ENCODE peak calls at places on chromosome 10, in eight cellular contexts. G, Z, I, C, T, W, H and S are unnamed samples.

GRCh38 chr10:76729804-76730203 is 907.8 kb downstream of the KCNMA1 start:
- DNase-seq in G (no peak), T (no peak), I (no peak), Z (no peak), C (no peak), H (no peak), W (no peak), S (no peak)

GRCh38 chr10:110379831-110380230 is 75.1 kb upstream of the SMNDC1 start:
- DNase-seq in H (no peak), Z (no peak), C (no peak), W (no peak), T (no peak), I (no peak), G (no peak), S (no peak)

GRCh38 chr10:86753638-86754434 is 2.6 kb upstream of the BMPR1A start:
- DNase-seq in T (no peak), C (no peak), I (no peak), W (no peak), H (no peak), G (no peak), Z (no peak), S (no peak)

GRCh38 chr10:128701837-128702236 is 575.6 kb upstream of the MKI67 start:
- DNase-seq in I (no peak), G (no peak), W (no peak), T (no peak), H (no peak), Z (no peak), C (no peak), S (no peak)

GRCh38 chr10:116861796-116862195 is 12.5 kb downstream of the ENO4 start:
- DNase-seq in T (no peak), I (peak; percentile 90), G (no peak), C (no peak), H (no peak), Z (no peak), W (no peak), S (no peak)

GRCh38 chr10:82234173-82234572 is 359.2 kb downstream of the NRG3 start:
- DNase-seq in T (no peak), G (no peak), I (no peak), C (no peak), W (no peak), H (no peak), Z (no peak), S (no peak)

GRCh38 chr10:103812431-103812830 is 42.9 kb downstream of the SH3PXD2A start:
- DNase-seq in C (no peak), H (no peak), T (peak; percentile 37), I (peak; percentile 42), Z (no peak), W (no peak), G (no peak), S (no peak)

GRCh38 chr10:51341216-51341615 is 266.9 kb downstream of the PRKG1 start:
- DNase-seq in Z (peak; percentile 10), I (no peak), H (no peak), G (no peak), C (no peak), T (no peak), W (no peak), S (no peak)

GRCh38 chr10:99926925-99927718 is 82.6 kb downstream of the DNMBP start:
- DNase-seq in G (no peak), C (no peak), H (no peak), T (peak; percentile 76), W (no peak), I (peak; percentile 35), Z (peak; percentile 53), S (no peak)

GRCh38 chr10:36281871-36282331 is 639.8 kb upstream of the FZD8 start:
- DNase-seq in Z (no peak), W (no peak), H (no peak), C (no peak), T (no peak), G (no peak), I (no peak), S (no peak)

GRCh38 chr10:83538047-83538446 is 601.3 kb upstream of the GHITM start:
- DNase-seq in G (no peak), I (no peak), C (no peak), W (no peak), H (no peak), T (no peak), Z (no peak), S (no peak)

GRCh38 chr10:74058071-74058470 is 60.2 kb downstream of the VCL start:
- DNase-seq in Z (no peak), G (no peak), T (no peak), C (no peak), W (no peak), I (no peak), H (no peak), S (no peak)

GRCh38 chr10:122740640-122741039 is 41.0 kb upstream of the C10orf120 start:
- DNase-seq in C (no peak), G (no peak), T (no peak), H (no peak), W (no peak), Z (peak; percentile 18), I (no peak), S (no peak)

GRCh38 chr10:46254467-46254866 is 32.3 kb upstream of the ANTXRL start:
- DNase-seq in T (no peak), C (no peak), H (no peak), W (no peak), I (no peak), Z (no peak), G (no peak), S (no peak)

GRCh38 chr10:45235823-45236222 is 79.6 kb downstream of the OR13A1 start:
- DNase-seq in G (no peak), H (no peak), Z (peak; percentile 9), W (no peak), T (no peak), C (no peak), I (no peak), S (no peak)

GRCh38 chr10:131126321-131127121 is 185.0 kb downstream of the TCERG1L start:
- DNase-seq in I (peak; percentile 37), T (no peak), Z (no peak), G (peak; percentile 64), W (no peak), C (no peak), H (no peak), S (no peak)

GRCh38 chr10:132654708-132655661 is 117.4 kb downstream of the INPP5A start:
- DNase-seq in W (peak; percentile 45), Z (peak; percentile 77), H (peak; percentile 46), I (peak; percentile 62), G (peak; percentile 91), C (peak; percentile 29), T (peak; percentile 54), S (peak; percentile 59)

GRCh38 chr10:22648547-22648961 is 65.8 kb downstream of the PIP4K2A start:
- DNase-seq in W (no peak), H (no peak), Z (peak; percentile 71), G (no peak), C (peak; percentile 27), T (no peak), I (peak; percentile 57), S (no peak)

GRCh38 chr10:13699216-13699615 is 112.5 kb downstream of the PRPF18 start:
- DNase-seq in H (no peak), G (no peak), W (no peak), C (no peak), Z (no peak), T (no peak), I (no peak), S (no peak)

GRCh38 chr10:103653581-103654020 is 160.1 kb downstream of the NEURL1 start:
- DNase-seq in T (peak; percentile 88), G (no peak), H (no peak), W (no peak), I (no peak), Z (no peak), C (no peak), S (no peak)

GRCh38 chr10:1048349-1048731 is 579 bp downstream of the IDI1 start:
- DNase-seq in T (peak; percentile 60), Z (no peak), I (no peak), G (no peak), C (peak; percentile 79), W (peak; percentile 71), H (no peak), S (peak; percentile 70)
- H3K4me1 ChIP-seq in T (peaks cover 11% of the 10 kb centered on the region), Z (peaks cover 21% of the 10 kb centered on the region), I (peaks cover 10% of the 10 kb centered on the region), G (peaks cover 3% of the 10 kb centered on the region), C (peaks cover 69% of the 10 kb centered on the region), W (peaks cover 53% of the 10 kb centered on the region), H (peaks cover 68% of the 10 kb centered on the region), S (peaks cover 50% of the 10 kb centered on the region)

GRCh38 chr10:5450605-5451384 is 38.4 kb downstream of the NET1 start:
- DNase-seq in G (no peak), T (no peak), H (no peak), W (no peak), Z (peak; percentile 57), I (no peak), C (no peak), S (no peak)
- H3K4me3 ChIP-seq in G (no peak overlapping the region), T (no peak overlapping the region), H (no peak overlapping the region), W (no peak overlapping the region), Z (peak overlapping the region; percentile 79), I (no peak overlapping the region), C (no peak overlapping the region), S (no peak overlapping the region)

GRCh38 chr10:108003061-108003460 is 838.6 kb upstream of the SORCS1 start:
- DNase-seq in T (no peak), W (no peak), C (no peak), I (no peak), Z (no peak), H (no peak), G (no peak), S (no peak)

GRCh38 chr10:108000365-108000764 is 835.9 kb upstream of the SORCS1 start:
- DNase-seq in I (no peak), W (no peak), T (no peak), Z (peak; percentile 9), G (no peak), C (no peak), H (no peak), S (no peak)

GRCh38 chr10:108005627-108006026 is 841.1 kb upstream of the SORCS1 start:
- DNase-seq in G (no peak), W (no peak), Z (no peak), T (no peak), I (no peak), C (no peak), H (no peak), S (no peak)

GRCh38 chr10:108003576-108003975 is 839.1 kb upstream of the SORCS1 start:
- DNase-seq in G (no peak), H (no peak), I (no peak), Z (no peak), T (no peak), W (no peak), C (no peak), S (no peak)
- H3K27me3 ChIP-seq in G (no peaks in the 10 kb centered on the region), H (no peaks in the 10 kb centered on the region), I (no peaks in the 10 kb centered on the region), Z (no peaks in the 10 kb centered on the region), T (no peaks in the 10 kb centered on the region), W (no peaks in the 10 kb centered on the region), C (no peaks in the 10 kb centered on the region), S (no peaks in the 10 kb centered on the region)

GRCh38 chr10:71975891-71976725 is 11.9 kb downstream of the CHST3 start:
- DNase-seq in H (no peak), T (peak; percentile 45), W (no peak), C (no peak), Z (peak; percentile 89), I (peak; percentile 16), G (no peak), S (no peak)

GRCh38 chr10:71980181-71981023 is 16.2 kb downstream of the CHST3 start:
- DNase-seq in H (no peak), I (no peak), Z (peak; percentile 51), T (no peak), C (no peak), G (no peak), W (no peak), S (no peak)

GRCh38 chr10:71978988-71979691 is 14.9 kb downstream of the CHST3 start:
- DNase-seq in H (no peak), I (no peak), C (no peak), T (no peak), W (no peak), Z (no peak), G (no peak), S (no peak)

GRCh38 chr10:71979692-71980062 is 15.5 kb downstream of the CHST3 start:
- DNase-seq in G (no peak), T (no peak), I (no peak), C (no peak), W (no peak), H (no peak), Z (no peak), S (no peak)

GRCh38 chr10:71978476-71978875 is 14.3 kb downstream of the CHST3 start:
- DNase-seq in G (peak; percentile 79), W (no peak), Z (no peak), I (peak; percentile 73), H (no peak), C (no peak), T (no peak), S (no peak)
- H3K4me1 ChIP-seq in G (peaks cover 2% of the 10 kb centered on the region), W (no peaks in the 10 kb centered on the region), Z (peaks cover 74% of the 10 kb centered on the region), I (peaks cover 4% of the 10 kb centered on the region), H (no peaks in the 10 kb centered on the region), C (no peaks in the 10 kb centered on the region), T (peaks cover 34% of the 10 kb centered on the region), S (no peaks in the 10 kb centered on the region)